ENCODE peak calls at places on chromosomes 13 and 19, in ten cellular contexts. U is tibial artery; E is activated CD8-positive, alpha-beta T cell treated with anti-CD3 and anti-CD28 coated beads, Interleukin-2, amount 10 ng/mL, durations not matched to agents 7 days and 5 days; S is neural crest cell; Z is heart right ventricle; F is EL; O is AG08395; Q is GF-D8; H is psoas muscle; R is GM23248. X is an unnamed sample.

GRCh38 chr13:101522607-101523006 is 70.1 kb downstream of the ITGBL1 start:
- DNase-seq in U (no peak), E (no peak), S (no peak), Z (no peak), F (no peak), O (no peak), Q (no peak), H (no peak), R (no peak), X (no peak)

GRCh38 chr19:33749619-33750175 is 47.0 kb upstream of the KCTD15 start:
- DNase-seq in U (no peak), E (no peak), S (no peak), Z (no peak), F (no peak), O (no peak), Q (no peak), H (no peak), R (no peak), X (no peak)

GRCh38 chr13:49315036-49315565 is 67.4 kb downstream of the CDADC1 start:
- DNase-seq in U (no peak), E (no peak), S (no peak), Z (no peak), F (peak; percentile 45), O (no peak), Q (no peak), H (no peak), R (peak; percentile 66), X (no peak)

GRCh38 chr13:113557013-113557412 is 27.5 kb upstream of the TFDP1 start:
- DNase-seq in U (no peak), E (no peak), S (no peak), Z (no peak), F (no peak), O (no peak), Q (no peak), H (no peak), R (no peak), X (no peak)

GRCh38 chr13:23319915-23320224 is 113.6 kb downstream of the SACS start:
- DNase-seq in U (no peak), E (no peak), S (no peak), Z (no peak), F (no peak), O (no peak), Q (no peak), H (no peak), R (no peak), X (no peak)

GRCh38 chr13:67574320-67575233 is 344.4 kb upstream of the PCDH9 start:
- DNase-seq in U (no peak), E (no peak), S (no peak), Z (no peak), F (no peak), O (peak; percentile 1), Q (no peak), H (no peak), R (no peak), X (no peak)

GRCh38 chr13:30679483-30680330 is 55.6 kb upstream of the ALOX5AP start:
- DNase-seq in U (no peak), E (peak; percentile 56), S (no peak), Z (no peak), F (peak; percentile 25), O (peak; percentile 37), Q (no peak), H (no peak), R (peak; percentile 57), X (no peak)

GRCh38 chr19:17489392-17490030 is 19.2 kb downstream of the SLC27A1 start:
- DNase-seq in U (no peak), E (no peak), S (no peak), Z (no peak), F (no peak), O (no peak), Q (no peak), H (no peak), R (no peak), X (no peak)

GRCh38 chr13:111064661-111065060 is 50.4 kb upstream of the ARHGEF7 start:
- DNase-seq in U (no peak), E (no peak), S (no peak), Z (no peak), F (no peak), O (no peak), Q (no peak), H (no peak), R (no peak), X (no peak)

GRCh38 chr19:41441321-41441945 is 1.5 kb upstream of the ERICH4 start:
- DNase-seq in U (no peak), E (no peak), S (no peak), Z (no peak), F (no peak), O (no peak), Q (no peak), H (no peak), R (no peak), X (no peak)

GRCh38 chr19:2716722-2717637 is 4.2 kb downstream of the DIRAS1 start:
- DNase-seq in U (no peak), E (no peak), S (no peak), Z (no peak), F (no peak), O (no peak), Q (no peak), H (no peak), R (no peak), X (no peak)

GRCh38 chr13:91661692-91662490 is 263.5 kb downstream of the GPC5 start:
- DNase-seq in U (no peak), E (no peak), S (no peak), Z (no peak), F (no peak), O (no peak), Q (no peak), H (no peak), R (no peak), X (no peak)

GRCh38 chr19:14198384-14199376 is 7.3 kb downstream of the ADGRL1 start:
- DNase-seq in U (no peak), E (no peak), S (no peak), Z (no peak), F (no peak), O (no peak), Q (peak; percentile 20), H (no peak), R (no peak), X (no peak)

GRCh38 chr19:42193706-42194105 is 23.8 kb downstream of the DEDD2 start:
- DNase-seq in U (no peak), E (no peak), S (no peak), Z (no peak), F (no peak), O (no peak), Q (no peak), H (no peak), R (no peak), X (no peak)

GRCh38 chr19:39916851-39917396 is 17.5 kb downstream of the FCGBP start:
- DNase-seq in U (no peak), E (no peak), S (no peak), Z (no peak), F (no peak), O (no peak), Q (no peak), H (no peak), R (no peak), X (no peak)

GRCh38 chr19:5697890-5698634 is 8.0 kb downstream of the RPL36 start:
- DNase-seq in U (no peak), E (no peak), S (no peak), Z (no peak), F (no peak), O (no peak), Q (no peak), H (no peak), R (no peak), X (no peak)

GRCh38 chr19:3227054-3227626 is 2.7 kb downstream of the CELF5 start:
- DNase-seq in U (no peak), E (no peak), S (no peak), Z (no peak), F (no peak), O (no peak), Q (no peak), H (no peak), R (no peak), X (no peak)

X was measured in NCI-H460.